ENCODE peak calls at places on chromosome 21, in ten cellular contexts. J is RPMI7951; E is stimulated activated naive B cell treated with anti-CD40 and anti-IgM and Interleukin-4, amounts not matched to agents 10 μg/mL and 1 μg/mL and 100 μg/mL, for 72 hours; S is cardiac muscle cell; U is GM19239; Z is GM10248; V is mucosa of gallbladder; Q is NCI-H460; K is aorta; W is AG09319. L is an unnamed sample.

GRCh38 chr21:44423312-44423821 is 31.9 kb upstream of the LRRC3 start:
- DNase-seq in J (no peak), E (peak; percentile 15), S (no peak), U (no peak), Z (no peak), V (no peak), Q (no peak), K (peak; percentile 61), W (no peak), L (no peak)

GRCh38 chr21:34351786-34352241 is 12.0 kb upstream of the KCNE2 start:
- DNase-seq in J (peak; percentile 15), E (peak; percentile 17), S (peak; percentile 40), U (peak; percentile 40), Z (peak; percentile 69), V (peak; percentile 71), Q (peak; percentile 36), K (no peak), W (no peak), L (no peak)

GRCh38 chr21:35933466-35933865 is 126.9 kb downstream of the SETD4 start:
- DNase-seq in J (peak; percentile 89), E (no peak), S (peak; percentile 84), U (no peak), Z (no peak), V (peak; percentile 48), Q (no peak), K (no peak), W (peak; percentile 58), L (no peak)

GRCh38 chr21:35423694-35424093 is 374.6 kb upstream of the RUNX1 start:
- DNase-seq in J (peak; percentile 15), E (no peak), S (peak; percentile 77), U (no peak), Z (no peak), V (no peak), Q (no peak), K (no peak), W (no peak), L (no peak)

GRCh38 chr21:28261291-28261690 is 731.4 kb downstream of the LTN1 start:
- DNase-seq in J (no peak), E (no peak), S (no peak), U (no peak), Z (no peak), V (no peak), Q (no peak), K (no peak), W (no peak), L (no peak)

GRCh38 chr21:32499249-32500055 is 85.9 kb downstream of the TCP10L start:
- DNase-seq in J (peak; percentile 84), E (no peak), S (peak; percentile 66), U (no peak), Z (no peak), V (no peak), Q (no peak), K (no peak), W (no peak), L (no peak)

GRCh38 chr21:44295163-44295601 is 4.7 kb upstream of the PFKL start:
- DNase-seq in J (peak; percentile 42), E (no peak), S (no peak), U (no peak), Z (no peak), V (no peak), Q (no peak), K (no peak), W (no peak), L (no peak)

GRCh38 chr21:16402752-16403151 is 673.0 kb downstream of the USP25 start:
- DNase-seq in J (peak; percentile 6), E (no peak), S (no peak), U (no peak), Z (no peak), V (no peak), Q (no peak), K (no peak), W (no peak), L (no peak)

GRCh38 chr21:29538115-29538514 is 239.4 kb downstream of the BACH1 start:
- DNase-seq in J (no peak), E (no peak), S (peak; percentile 41), U (no peak), Z (no peak), V (no peak), Q (no peak), K (no peak), W (no peak), L (no peak)

GRCh38 chr21:43308101-43308500 is 118.8 kb downstream of the SIK1 start:
- DNase-seq in J (no peak), E (no peak), S (no peak), U (no peak), Z (no peak), V (no peak), Q (no peak), K (peak; percentile 66), W (no peak), L (no peak)

GRCh38 chr21:44957047-44957831 is 17.4 kb downstream of the SLX9 start:
- DNase-seq in J (no peak), E (no peak), S (no peak), U (no peak), Z (no peak), V (no peak), Q (no peak), K (peak; percentile 75), W (no peak), L (no peak)

GRCh38 chr21:16156841-16157240 is 427.1 kb downstream of the USP25 start:
- DNase-seq in J (no peak), E (no peak), S (no peak), U (no peak), Z (no peak), V (no peak), Q (no peak), K (no peak), W (no peak), L (no peak)

GRCh38 chr21:33042812-33043211 is 17.1 kb downstream of the OLIG2 start:
- DNase-seq in J (peak; percentile 91), E (no peak), S (peak; percentile 91), U (no peak), Z (no peak), V (no peak), Q (no peak), K (no peak), W (peak; percentile 30), L (no peak)